ENCODE peak calls at places on chromosomes 13 and 19, in five cellular contexts. G is lower leg skin; H is RWPE1; O is stimulated activated naive CD8-positive, alpha-beta T cell treated with anti-CD3 and anti-CD28 coated beads, Interleukin-15, amount 100 ng/mL, for 72 hours; F is substantia nigra. I is an unnamed sample.

GRCh38 chr13:42751693-42752092 is 29.7 kb upstream of the FAM216B start:
- DNase-seq in H (no peak), G (no peak), F (no peak), O (no peak), I (no peak)

GRCh38 chr19:3375221-3376088 is 9.1 kb downstream of the NFIC start:
- DNase-seq in O (no peak), H (no peak), G (peak; percentile 95), F (peak; percentile 88), I (no peak)

GRCh38 chr13:109785141-109785891 is 1.1 kb downstream of the IRS2 start:
- DNase-seq in O (peak; percentile 60), H (no peak), F (no peak), G (peak; percentile 90), I (peak; percentile 78)

GRCh38 chr19:35869327-35870123 is 1.2 kb downstream of the APLP1 start:
- DNase-seq in G (no peak), F (peak; percentile 79), O (peak; percentile 90), H (peak; percentile 74), I (peak; percentile 60)

GRCh38 chr19:8050274-8051096 is 2.1 kb upstream of the CCL25 start:
- DNase-seq in H (peak; percentile 93), G (peak; percentile 95), O (peak; percentile 88), F (peak; percentile 83), I (no peak)

GRCh38 chr13:102580552-102581169 is 16.1 kb upstream of the TPP2 start:
- DNase-seq in H (peak; percentile 52), F (no peak), O (peak; percentile 19), G (no peak), I (no peak)

GRCh38 chr19:14477417-14478112 is 2.4 kb upstream of the PTGER1 start:
- DNase-seq in O (no peak), G (no peak), F (no peak), H (no peak), I (no peak)

GRCh38 chr19:35612224-35612558 is 344 bp upstream of the HAUS5 start:
- DNase-seq in G (no peak), O (no peak), H (no peak), F (no peak), I (no peak)

GRCh38 chr13:51223284-51224270 is 1.4 kb downstream of the FAM124A start:
- DNase-seq in O (no peak), G (no peak), H (no peak), F (peak; percentile 76), I (no peak)

GRCh38 chr19:3607398-3608078 is 863 bp upstream of the TBXA2R start:
- DNase-seq in H (no peak), O (no peak), F (no peak), G (no peak), I (no peak)

GRCh38 chr13:51619614-51620013 is 35.4 kb downstream of the WDFY2 start:
- DNase-seq in G (no peak), O (no peak), F (no peak), H (no peak), I (no peak)

GRCh38 chr19:36423925-36424324 is 5.5 kb upstream of the ZFP82 start:
- DNase-seq in F (no peak), G (no peak), O (no peak), H (no peak), I (no peak)

GRCh38 chr13:56861472-56861871 is 279.2 kb upstream of the PRR20A start:
- DNase-seq in F (no peak), G (no peak), O (no peak), H (no peak), I (no peak)

GRCh38 chr19:10543420-10544241 is at the start of gene ATG4D:
- DNase-seq in F (peak; percentile 79), O (peak; percentile 77), G (peak; percentile 95), H (peak; percentile 97), I (peak; percentile 65)

GRCh38 chr13:100673376-100673830 is 1.2 kb downstream of the TMTC4 start:
- DNase-seq in F (peak; percentile 28), O (no peak), G (no peak), H (no peak), I (no peak)

GRCh38 chr13:33147832-33148231 is 131.6 kb downstream of the KL start:
- DNase-seq in H (no peak), O (no peak), G (no peak), F (no peak), I (no peak)

GRCh38 chr13:22848539-22849052 is 332.2 kb upstream of the SGCG start:
- DNase-seq in F (no peak), G (no peak), H (no peak), O (no peak), I (no peak)

GRCh38 chr13:89402211-89402610 is 1731.0 kb downstream of the SLITRK5 start:
- DNase-seq in O (no peak), G (no peak), H (no peak), F (no peak), I (no peak)

GRCh38 chr13:26476111-26476743 is 81.3 kb upstream of the WASF3 start:
- DNase-seq in F (no peak), O (no peak), H (no peak), G (no peak), I (no peak)

GRCh38 chr19:19321143-19321577 is 531 bp downstream of the MAU2 start:
- DNase-seq in O (no peak), G (no peak), F (no peak), H (no peak), I (no peak)

GRCh38 chr19:47272448-47273312 is 2.0 kb upstream of the INAFM1 start:
- DNase-seq in O (no peak), H (no peak), G (peak; percentile 93), F (peak; percentile 52), I (no peak)

GRCh38 chr19:32339988-32340874 is 5.2 kb upstream of the ZNF507 start:
- DNase-seq in H (peak; percentile 54), G (no peak), F (peak; percentile 52), O (peak; percentile 32), I (peak; percentile 23)

GRCh38 chr19:5337126-5337525 is 3.5 kb downstream of the PTPRS start:
- DNase-seq in G (no peak), O (no peak), F (no peak), H (no peak), I (no peak)

GRCh38 chr13:79604752-79605151 is 123.8 kb downstream of the NDFIP2 start:
- DNase-seq in G (no peak), O (no peak), F (no peak), H (peak; percentile 43), I (no peak)

GRCh38 chr13:27170221-27170520 is 1.4 kb downstream of the USP12 start:
- DNase-seq in H (peak; percentile 43), F (no peak), O (no peak), G (no peak), I (no peak)

GRCh38 chr19:56309511-56310185 is 5.0 kb downstream of the ZSCAN5A start:
- DNase-seq in G (no peak), H (peak; percentile 53), F (no peak), O (peak; percentile 71), I (no peak)

GRCh38 chr19:42175952-42176648 is 41.4 kb downstream of the DEDD2 start:
- DNase-seq in F (no peak), O (no peak), G (no peak), H (no peak), I (no peak)

GRCh38 chr19:46924874-46925547 is 64.2 kb downstream of the ARHGAP35 start:
- DNase-seq in H (peak; percentile 41), G (peak; percentile 79), F (no peak), O (no peak), I (no peak)

GRCh38 chr13:42539670-42540069 is 34.3 kb upstream of the TNFSF11 start:
- DNase-seq in H (peak; percentile 67), G (no peak), F (no peak), O (no peak), I (no peak)

GRCh38 chr19:2633693-2634075 is 68.8 kb downstream of the GNG7 start:
- DNase-seq in H (no peak), O (no peak), F (no peak), G (no peak), I (no peak)

GRCh38 chr13:110445183-110445582 is 116.3 kb downstream of the RAB20 start:
- DNase-seq in F (no peak), G (peak; percentile 57), O (no peak), H (no peak), I (no peak)

GRCh38 chr19:15418112-15418587 is 638 bp downstream of the AKAP8L start:
- DNase-seq in O (no peak), G (no peak), H (peak; percentile 43), F (no peak), I (no peak)

GRCh38 chr19:4971424-4971793 is 2.5 kb downstream of the KDM4B start:
- DNase-seq in G (peak; percentile 91), O (no peak), H (peak; percentile 60), F (no peak), I (no peak)

GRCh38 chr19:14901675-14902260 is 15.8 kb upstream of the OR7A17 start:
- DNase-seq in O (no peak), G (no peak), F (no peak), H (no peak), I (no peak)

I was measured in T1000.